ENCODE peak calls at places on chromosome 16, in six cellular contexts. One of them, this sample, is unnamed.

GRCh38 chr16:72829846-72830620 is 217.9 kb downstream of the ZFHX3 start:
- DNase-seq in HepG2: no peak
- DNase-seq in K562: no peak
- DNase-seq in GM12878: no peak
- DNase-seq in SK-N-SH: no peak
- DNase-seq in H1: no peak
- DNase-seq in this sample: no peak

GRCh38 chr16:59697746-59698145 is 963.6 kb upstream of the GOT2 start:
- DNase-seq in HepG2: no peak
- DNase-seq in K562: no peak
- DNase-seq in GM12878: no peak
- DNase-seq in SK-N-SH: no peak
- DNase-seq in H1: no peak
- DNase-seq in this sample: no peak

GRCh38 chr16:86805210-86805609 is 226.9 kb downstream of the FOXL1 start:
- DNase-seq in HepG2: no peak
- DNase-seq in K562: no peak
- DNase-seq in GM12878: no peak
- DNase-seq in SK-N-SH: no peak
- DNase-seq in H1: no peak
- DNase-seq in this sample: no peak

GRCh38 chr16:66471264-66471663 is 44.2 kb downstream of the BEAN1 start:
- DNase-seq in HepG2: no peak
- DNase-seq in K562: no peak
- DNase-seq in GM12878: no peak
- DNase-seq in SK-N-SH: no peak
- DNase-seq in H1: no peak
- DNase-seq in this sample: no peak

GRCh38 chr16:4709481-4709880 is 16.1 kb downstream of the NUDT16L1 start:
- DNase-seq in HepG2: no peak
- DNase-seq in K562: no peak
- DNase-seq in GM12878: no peak
- DNase-seq in SK-N-SH: no peak
- DNase-seq in H1: no peak
- DNase-seq in this sample: no peak

GRCh38 chr16:71567931-71568330 is 9.0 kb downstream of the TAT start:
- DNase-seq in HepG2: no peak
- DNase-seq in K562: no peak
- DNase-seq in GM12878: no peak
- DNase-seq in SK-N-SH: no peak
- DNase-seq in H1: no peak
- DNase-seq in this sample: no peak

GRCh38 chr16:79543219-79543618 is 57.3 kb downstream of the MAF start:
- DNase-seq in HepG2: no peak
- DNase-seq in K562: peak
- DNase-seq in GM12878: no peak
- DNase-seq in SK-N-SH: no peak
- DNase-seq in H1: no peak
- DNase-seq in this sample: no peak

GRCh38 chr16:81106826-81107503 is 10.8 kb upstream of the GCSH start:
- DNase-seq in HepG2: peak
- DNase-seq in K562: no peak
- DNase-seq in GM12878: no peak
- DNase-seq in SK-N-SH: no peak
- DNase-seq in H1: no peak
- DNase-seq in this sample: no peak

GRCh38 chr16:53566568-53566967 is 63.6 kb upstream of the AKTIP start:
- DNase-seq in HepG2: no peak
- DNase-seq in K562: no peak
- DNase-seq in GM12878: no peak
- DNase-seq in SK-N-SH: no peak
- DNase-seq in H1: no peak
- DNase-seq in this sample: no peak
- TF ChIP-seq GABPA in HepG2: no peak
- TF ChIP-seq GABPA in K562: no peak
- TF ChIP-seq GABPA in GM12878: no peak
- TF ChIP-seq GABPA in SK-N-SH: no peak
- TF ChIP-seq GABPA in H1: no peak
- TF ChIP-seq GABPA in this sample: no peak

GRCh38 chr16:69180011-69180338 is 7.0 kb upstream of the SNTB2 start:
- DNase-seq in HepG2: no peak
- DNase-seq in K562: no peak
- DNase-seq in GM12878: no peak
- DNase-seq in SK-N-SH: no peak
- DNase-seq in H1: no peak
- DNase-seq in this sample: no peak

GRCh38 chr16:69171325-69172095 is 15.5 kb upstream of the SNTB2 start:
- DNase-seq in HepG2: no peak
- DNase-seq in K562: no peak
- DNase-seq in GM12878: no peak
- DNase-seq in SK-N-SH: no peak
- DNase-seq in H1: no peak
- DNase-seq in this sample: no peak

GRCh38 chr16:69179255-69180010 is 7.5 kb upstream of the SNTB2 start:
- DNase-seq in HepG2: peak
- DNase-seq in K562: no peak
- DNase-seq in GM12878: no peak
- DNase-seq in SK-N-SH: peak
- DNase-seq in H1: no peak
- DNase-seq in this sample: peak

DNA sequence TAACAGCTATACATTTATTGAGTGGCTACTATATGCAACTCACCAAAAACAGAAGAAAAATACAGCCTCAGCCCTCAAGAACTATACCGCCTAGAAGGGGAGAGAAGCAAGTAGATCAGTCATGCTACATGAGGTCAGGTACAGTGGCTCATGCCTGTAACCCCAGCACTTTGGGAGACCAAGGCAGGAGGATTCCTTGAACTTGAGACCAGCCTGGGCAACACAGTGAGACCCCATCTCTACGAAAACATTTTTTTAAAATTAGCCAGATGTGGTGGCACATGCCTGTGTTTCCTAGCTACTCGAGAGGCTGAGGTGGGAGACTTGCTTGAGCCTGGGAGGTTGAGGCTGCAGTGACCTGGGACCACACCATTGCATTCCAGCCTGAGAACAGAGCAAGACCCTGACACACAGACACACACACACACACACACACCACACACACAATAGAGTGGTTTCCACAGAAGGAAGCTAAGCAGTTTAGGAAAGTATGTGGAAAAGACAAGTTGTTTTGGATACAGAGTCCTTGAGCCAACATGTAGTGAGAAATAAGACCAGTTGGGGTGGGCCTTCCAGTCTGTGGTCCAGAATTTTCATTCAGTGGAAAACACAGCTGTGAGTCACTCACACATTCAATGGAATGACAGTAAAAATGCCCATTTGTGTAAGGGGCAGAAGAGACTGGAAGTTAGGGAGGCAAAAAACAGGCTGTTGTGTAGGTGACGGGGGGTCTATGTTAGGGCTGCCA is 10.8 kb upstream of the SNTB2 start:
- DNase-seq in HepG2: no peak
- DNase-seq in K562: no peak
- DNase-seq in GM12878: no peak
- DNase-seq in SK-N-SH: no peak
- DNase-seq in H1: no peak
- DNase-seq in this sample: no peak
- TF ChIP-seq GABPA in HepG2: no peak
- TF ChIP-seq GABPA in K562: no peak
- TF ChIP-seq GABPA in GM12878: no peak
- TF ChIP-seq GABPA in SK-N-SH: no peak
- TF ChIP-seq GABPA in H1: no peak
- TF ChIP-seq GABPA in this sample: no peak

GRCh38 chr16:57537194-57537505 is 779 bp upstream of the CCDC102A start:
- DNase-seq in HepG2: no peak
- DNase-seq in K562: no peak
- DNase-seq in GM12878: no peak
- DNase-seq in SK-N-SH: no peak
- DNase-seq in H1: no peak
- DNase-seq in this sample: no peak

GRCh38 chr16:57534881-57535658 is 1.3 kb downstream of the CCDC102A start:
- DNase-seq in HepG2: no peak
- DNase-seq in K562: no peak
- DNase-seq in GM12878: no peak
- DNase-seq in SK-N-SH: peak
- DNase-seq in H1: no peak
- DNase-seq in this sample: no peak

GRCh38 chr16:57537596-57538234 is 1.3 kb upstream of the CCDC102A start:
- DNase-seq in HepG2: no peak
- DNase-seq in K562: no peak
- DNase-seq in GM12878: no peak
- DNase-seq in SK-N-SH: no peak
- DNase-seq in H1: no peak
- DNase-seq in this sample: peak

GRCh38 chr16:57535680-57536305 is 578 bp downstream of the CCDC102A start:
- DNase-seq in HepG2: peak
- DNase-seq in K562: peak
- DNase-seq in GM12878: no peak
- DNase-seq in SK-N-SH: peak
- DNase-seq in H1: peak
- DNase-seq in this sample: peak

GRCh38 chr16:57536306-57537193 is at the start of gene CCDC102A:
- DNase-seq in HepG2: no peak
- DNase-seq in K562: peak
- DNase-seq in GM12878: no peak
- DNase-seq in SK-N-SH: peak
- DNase-seq in H1: no peak
- DNase-seq in this sample: no peak
- TF ChIP-seq GABPA in HepG2: peak
- TF ChIP-seq GABPA in K562: peak
- TF ChIP-seq GABPA in GM12878: no peak
- TF ChIP-seq GABPA in SK-N-SH: no peak
- TF ChIP-seq GABPA in H1: no peak
- TF ChIP-seq GABPA in this sample: no peak

DNA sequence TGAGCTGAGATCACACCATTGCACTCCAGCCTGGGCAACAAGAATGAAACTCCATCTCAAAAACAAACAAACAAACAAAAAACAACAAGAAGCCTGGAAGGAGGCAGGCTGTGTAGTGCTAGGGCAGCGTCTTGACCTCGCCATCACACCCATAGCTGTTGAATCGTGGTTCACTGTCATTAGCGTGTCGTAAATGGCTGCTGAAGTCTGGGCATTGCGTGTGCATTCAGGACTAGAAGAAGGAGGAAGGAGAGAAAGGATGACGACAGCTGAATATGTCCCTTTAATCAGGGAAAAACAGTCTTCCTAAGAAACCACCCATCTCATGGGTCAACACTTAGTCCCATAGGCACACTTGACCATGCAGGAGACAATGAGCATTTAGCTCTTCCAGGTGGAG is 9.0 kb downstream of the PRSS22 start:
- DNase-seq in HepG2: no peak
- DNase-seq in K562: no peak
- DNase-seq in GM12878: no peak
- DNase-seq in SK-N-SH: no peak
- DNase-seq in H1: no peak
- DNase-seq in this sample: no peak
- TF ChIP-seq GABPA in HepG2: no peak
- TF ChIP-seq GABPA in K562: no peak
- TF ChIP-seq GABPA in GM12878: no peak
- TF ChIP-seq GABPA in SK-N-SH: no peak
- TF ChIP-seq GABPA in H1: no peak
- TF ChIP-seq GABPA in this sample: no peak

GRCh38 chr16:11349599-11350276 is 4.5 kb downstream of the RMI2 start:
- DNase-seq in HepG2: no peak
- DNase-seq in K562: no peak
- DNase-seq in GM12878: no peak
- DNase-seq in SK-N-SH: no peak
- DNase-seq in H1: no peak
- DNase-seq in this sample: peak
- TF ChIP-seq GABPA in HepG2: no peak
- TF ChIP-seq GABPA in K562: no peak
- TF ChIP-seq GABPA in GM12878: no peak
- TF ChIP-seq GABPA in SK-N-SH: no peak
- TF ChIP-seq GABPA in H1: no peak
- TF ChIP-seq GABPA in this sample: no peak

DNA sequence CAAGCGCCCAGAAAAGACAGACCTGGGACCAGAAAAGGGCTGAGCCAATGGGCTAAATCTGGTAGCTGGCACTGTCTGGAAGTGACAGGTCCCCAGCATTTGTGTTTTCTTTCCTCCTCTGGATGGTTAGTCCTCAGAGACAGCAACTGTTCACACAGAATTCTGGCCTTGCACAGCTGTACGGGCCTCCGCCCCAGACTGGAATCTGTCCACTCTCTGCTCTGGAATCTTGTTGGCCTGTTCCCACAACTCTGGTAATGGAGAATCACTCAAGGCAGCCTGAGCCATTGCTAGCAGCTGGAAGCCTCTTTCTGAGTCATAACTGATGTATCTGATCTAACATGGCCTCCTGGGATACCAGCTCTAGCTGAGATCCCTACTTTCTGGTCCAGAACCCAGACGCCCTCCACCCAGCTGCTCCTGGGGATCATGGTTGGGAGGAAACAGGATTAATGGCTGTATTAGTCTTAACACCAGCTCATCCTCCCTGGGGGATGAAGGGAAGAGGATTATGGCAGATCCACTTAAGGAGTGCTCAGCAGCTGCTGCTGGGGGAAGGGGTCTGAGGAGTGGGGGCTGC is 9.1 kb downstream of the ZNF668 start:
- DNase-seq in HepG2: no peak
- DNase-seq in K562: no peak
- DNase-seq in GM12878: no peak
- DNase-seq in SK-N-SH: no peak
- DNase-seq in H1: no peak
- DNase-seq in this sample: no peak
- TF ChIP-seq GABPA in HepG2: no peak
- TF ChIP-seq GABPA in K562: no peak
- TF ChIP-seq GABPA in GM12878: no peak
- TF ChIP-seq GABPA in SK-N-SH: no peak
- TF ChIP-seq GABPA in H1: no peak
- TF ChIP-seq GABPA in this sample: no peak